ENCODE peak calls at places on chromosomes 2 and 18, in ten cellular contexts. Y, A, O, P, X, B, E, R, W and J are unnamed samples.

GRCh38 chr2:216478151-216478550 is 20.5 kb upstream of the RPL37A start:
- DNase-seq in O (no peak), W (no peak), R (no peak), X (no peak), A (no peak), E (peak; percentile 66), B (no peak), P (peak; percentile 91), Y (no peak), J (peak; percentile 27)

GRCh38 chr2:12619975-12620374 is 96.8 kb upstream of the TRIB2 start:
- DNase-seq in P (peak; percentile 92), A (no peak), Y (no peak), E (peak; percentile 97), W (peak; percentile 12), O (no peak), X (no peak), B (no peak), R (no peak), J (peak; percentile 80)

GRCh38 chr2:40450066-40450841 is 1.6 kb downstream of the SLC8A1 start:
- DNase-seq in E (no peak), Y (peak; percentile 5), X (peak; percentile 38), P (peak; percentile 62), W (no peak), R (no peak), B (no peak), A (no peak), O (no peak), J (no peak)

GRCh38 chr18:57644540-57644939 is 22.9 kb upstream of the NARS1 start:
- DNase-seq in W (no peak), O (no peak), R (no peak), P (peak; percentile 36), E (peak; percentile 16), A (no peak), B (no peak), X (no peak), Y (no peak), J (no peak)

GRCh38 chr2:5365871-5366461 is 326.2 kb upstream of the SOX11 start:
- DNase-seq in R (no peak), A (no peak), X (peak; percentile 60), O (peak; percentile 91), E (peak; percentile 26), W (peak; percentile 41), Y (peak; percentile 64), B (peak; percentile 45), P (peak; percentile 20), J (no peak)

GRCh38 chr2:217930783-217931563 is 71.8 kb downstream of the TNS1 start:
- DNase-seq in W (no peak), B (no peak), P (peak; percentile 30), X (no peak), R (no peak), A (no peak), Y (no peak), E (no peak), O (no peak), J (no peak)

GRCh38 chr2:121888189-121888557 is 132.7 kb downstream of the TSN start:
- DNase-seq in B (no peak), O (peak; percentile 37), Y (peak; percentile 53), P (no peak), R (no peak), W (peak; percentile 56), E (no peak), X (peak; percentile 56), A (no peak), J (no peak)

GRCh38 chr18:35268811-35269210 is 21.2 kb downstream of the ZSCAN30 start:
- DNase-seq in O (no peak), Y (no peak), B (no peak), E (no peak), W (no peak), A (no peak), P (no peak), X (peak; percentile 34), R (no peak), J (no peak)

GRCh38 chr2:230601510-230601909 is 111.1 kb upstream of the CAB39 start:
- DNase-seq in P (no peak), Y (peak; percentile 59), X (peak; percentile 63), R (no peak), O (no peak), A (no peak), W (peak; percentile 94), E (no peak), B (no peak), J (no peak)

GRCh38 chr2:53708988-53709387 is 58.6 kb upstream of the CHAC2 start:
- DNase-seq in A (no peak), R (no peak), B (no peak), X (peak; percentile 3), Y (no peak), E (no peak), W (no peak), P (no peak), O (no peak), J (no peak)

GRCh38 chr2:191847764-191848163 is 876 bp upstream of the CAVIN2 start:
- DNase-seq in E (no peak), P (no peak), R (no peak), Y (no peak), O (no peak), A (no peak), W (no peak), X (no peak), B (no peak), J (no peak)

GRCh38 chr18:79634593-79634992 is 45.0 kb upstream of the CTDP1 start:
- DNase-seq in Y (no peak), W (no peak), X (no peak), O (no peak), E (no peak), P (peak; percentile 43), A (no peak), R (no peak), B (no peak), J (no peak)

GRCh38 chr2:37614061-37614802 is 57.2 kb downstream of the CDC42EP3 start:
- DNase-seq in O (no peak), Y (no peak), P (peak; percentile 92), A (no peak), B (no peak), E (no peak), R (no peak), W (no peak), X (no peak), J (no peak)

GRCh38 chr2:27191107-27191829 is 20.6 kb upstream of the ATRAID start:
- DNase-seq in Y (peak; percentile 75), O (peak; percentile 51), B (peak; percentile 44), P (peak; percentile 76), A (no peak), X (peak; percentile 89), W (peak; percentile 79), E (peak; percentile 50), R (peak; percentile 82), J (no peak)

GRCh38 chr2:19355931-19356544 is 2.4 kb downstream of the OSR1 start:
- DNase-seq in E (no peak), X (no peak), P (no peak), A (no peak), W (no peak), B (no peak), R (no peak), Y (peak; percentile 33), O (peak; percentile 36), J (no peak)

DNA sequence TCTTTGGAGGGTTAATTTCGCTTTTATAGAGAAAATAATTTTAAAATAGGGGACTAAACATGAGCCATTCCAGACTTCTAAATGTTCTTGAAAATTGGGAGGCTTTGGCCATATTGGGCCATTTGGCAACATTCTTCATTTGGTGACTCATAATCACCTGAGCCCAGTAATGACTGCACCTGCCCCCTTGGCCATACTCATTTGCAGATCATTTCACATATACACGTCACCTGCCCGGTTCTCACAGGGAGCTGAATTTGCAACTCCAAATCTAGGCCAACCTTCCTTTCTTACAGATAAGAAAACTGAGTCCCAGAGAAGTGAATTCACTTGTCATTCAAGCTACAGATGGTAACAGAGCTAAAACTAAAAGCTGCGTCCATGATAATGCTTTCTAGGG is 289.7 kb downstream of the EPHA4 start:
- DNase-seq in R (no peak), Y (no peak), P (no peak), B (no peak), E (no peak), A (no peak), O (no peak), W (no peak), X (no peak), J (no peak)
- TF ChIP-seq CTCF in R (no peak), Y (no peak), P (no peak), B (no peak), E (no peak), A (no peak), O (no peak), W (no peak), X (no peak), J (no peak)

GRCh38 chr2:23703583-23704385 is 223.1 kb downstream of the ATAD2B start:
- DNase-seq in B (no peak), E (peak; percentile 22), O (no peak), R (peak; percentile 37), P (no peak), A (no peak), X (no peak), W (no peak), Y (peak; percentile 32), J (no peak)

GRCh38 chr2:23706613-23707078 is 220.3 kb downstream of the ATAD2B start:
- DNase-seq in P (no peak), R (no peak), B (no peak), X (no peak), Y (no peak), O (no peak), W (no peak), A (no peak), E (no peak), J (no peak)

GRCh38 chr2:23708771-23709170 is 218.2 kb downstream of the ATAD2B start:
- DNase-seq in A (no peak), E (no peak), Y (no peak), P (no peak), W (no peak), X (no peak), O (no peak), R (no peak), B (no peak), J (no peak)

GRCh38 chr2:23707096-23707495 is 219.8 kb downstream of the ATAD2B start:
- DNase-seq in R (no peak), X (no peak), Y (no peak), P (no peak), W (no peak), B (no peak), O (no peak), A (no peak), E (no peak), J (no peak)

GRCh38 chr2:23705771-23706612 is 220.9 kb downstream of the ATAD2B start:
- DNase-seq in E (no peak), O (no peak), P (no peak), A (no peak), W (no peak), Y (no peak), B (no peak), X (no peak), R (peak; percentile 34), J (no peak)
- TF ChIP-seq CTCF in E (no peak), O (no peak), P (no peak), A (no peak), W (no peak), Y (no peak), B (no peak), X (no peak), R (no peak), J (no peak)

GRCh38 chr2:172242968-172243367 is 140.3 kb upstream of the DLX2 start:
- DNase-seq in W (no peak), B (no peak), O (no peak), E (no peak), X (no peak), P (no peak), Y (no peak), R (no peak), A (no peak), J (no peak)
- TF ChIP-seq CTCF in W (no peak), B (no peak), O (no peak), E (no peak), X (no peak), P (no peak), Y (no peak), R (no peak), A (no peak), J (no peak)

GRCh38 chr18:48545690-48546365 is 7.0 kb downstream of the CTIF start:
- DNase-seq in P (peak; percentile 92), B (peak; percentile 79), Y (no peak), W (no peak), A (peak; percentile 23), X (no peak), O (peak; percentile 46), E (no peak), R (no peak), J (peak; percentile 25)
- TF ChIP-seq CTCF in P (no peak), B (no peak), Y (no peak), W (no peak), A (no peak), X (no peak), O (no peak), E (no peak), R (no peak), J (no peak)